ENCODE peak calls at places on chromosomes 5 and 9, in seven cellular contexts. S is A549, E is K562, R is right atrium auricular region, A is left ventricle myocardium inferior, B is neural progenitor cell, K is SK-N-SH. D is an unnamed sample.

GRCh38 chr9:36407122-36407723 is 7.2 kb upstream of the RNF38 start:
- DNase-seq in S (peak), E (peak), R (peak), A (no peak), B (peak), K (peak), D (no peak)

GRCh38 chr5:162128117-162128516 is 60.5 kb downstream of the GABRG2 start:
- DNase-seq in S (no peak), E (no peak), R (no peak), A (no peak), B (peak), K (no peak), D (no peak)

GRCh38 chr9:108235599-108235998 is 620.2 kb downstream of the ACTL7B start:
- DNase-seq in S (no peak), E (no peak), R (no peak), A (no peak), B (no peak), K (no peak), D (no peak)

GRCh38 chr5:135185461-135186075 is 151.5 kb upstream of the PITX1 start:
- DNase-seq in S (no peak), E (no peak), R (peak), A (no peak), B (no peak), K (no peak), D (no peak)

GRCh38 chr9:106179181-106179580 is 484.8 kb downstream of the TMEM38B start:
- DNase-seq in S (no peak), E (no peak), R (no peak), A (no peak), B (no peak), K (no peak), D (no peak)

GRCh38 chr9:504921-505821 is 290.5 kb downstream of the DOCK8 start:
- DNase-seq in S (peak), E (peak), R (peak), A (peak), B (peak), K (peak), D (peak)

GRCh38 chr9:16352791-16353401 is 517.6 kb downstream of the BNC2 start:
- DNase-seq in S (no peak), E (no peak), R (no peak), A (no peak), B (no peak), K (no peak), D (no peak)

GRCh38 chr9:107422189-107422802 is 67.3 kb downstream of the KLF4 start:
- DNase-seq in S (peak), E (peak), R (peak), A (peak), B (peak), K (peak), D (peak)

GRCh38 chr5:134371834-134372340 is 518 bp downstream of the UBE2B start:
- DNase-seq in S (peak), E (peak), R (peak), A (peak), B (peak), K (peak), D (peak)

GRCh38 chr5:73135021-73135420 is 14.6 kb downstream of the TMEM171 start:
- DNase-seq in S (no peak), E (no peak), R (no peak), A (no peak), B (no peak), K (no peak), D (no peak)

GRCh38 chr9:5714501-5715401 is 85.8 kb downstream of the RIC1 start:
- DNase-seq in S (peak), E (peak), R (no peak), A (no peak), B (peak), K (no peak), D (no peak)

GRCh38 chr5:126508251-126508961 is 85.2 kb downstream of the GRAMD2B start:
- DNase-seq in S (no peak), E (no peak), R (no peak), A (no peak), B (no peak), K (no peak), D (no peak)

GRCh38 chr5:154262376-154262775 is 71.8 kb downstream of the GALNT10 start:
- DNase-seq in S (no peak), E (no peak), R (no peak), A (no peak), B (peak), K (no peak), D (no peak)

GRCh38 chr5:105565531-105565930 is 2002.9 kb upstream of the NUDT12 start:
- DNase-seq in S (no peak), E (no peak), R (no peak), A (no peak), B (no peak), K (no peak), D (no peak)

GRCh38 chr5:175216991-175217390 is 227.0 kb downstream of the DRD1 start:
- DNase-seq in S (no peak), E (no peak), R (peak), A (no peak), B (no peak), K (no peak), D (no peak)

GRCh38 chr9:123234853-123235252 is 33.5 kb downstream of the STRBP start:
- DNase-seq in S (no peak), E (no peak), R (no peak), A (no peak), B (no peak), K (no peak), D (no peak)

GRCh38 chr9:89457376-89457855 is 40.5 kb downstream of the SEMA4D start:
- DNase-seq in S (no peak), E (no peak), R (no peak), A (no peak), B (no peak), K (no peak), D (no peak)

GRCh38 chr9:81627481-81627880 is 61.9 kb downstream of the TLE1 start:
- DNase-seq in S (no peak), E (no peak), R (no peak), A (no peak), B (no peak), K (no peak), D (no peak)

GRCh38 chr9:14692918-14693861 is at the start of gene ZDHHC21:
- DNase-seq in S (peak), E (peak), R (peak), A (peak), B (peak), K (peak), D (peak)

GRCh38 chr9:14478175-14479165 is 164.5 kb upstream of the NFIB start:
- DNase-seq in S (no peak), E (no peak), R (no peak), A (no peak), B (no peak), K (no peak), D (no peak)

GRCh38 chr5:137395011-137395755 is 103.9 kb downstream of the SPOCK1 start:
- DNase-seq in S (no peak), E (no peak), R (no peak), A (no peak), B (no peak), K (peak), D (no peak)

GRCh38 chr5:61289669-61290363 is 42.2 kb upstream of the ZSWIM6 start:
- DNase-seq in S (no peak), E (no peak), R (no peak), A (no peak), B (no peak), K (no peak), D (no peak)

GRCh38 chr5:166091931-166092330 is 2199.5 kb upstream of the WWC1 start:
- DNase-seq in S (no peak), E (no peak), R (no peak), A (no peak), B (no peak), K (no peak), D (no peak)

GRCh38 chr5:127757576-127757975 is 54.4 kb downstream of the CCDC192 start:
- DNase-seq in S (peak), E (peak), R (no peak), A (no peak), B (peak), K (peak), D (no peak)

GRCh38 chr9:85610074-85610855 is 131.5 kb downstream of the AGTPBP1 start:
- DNase-seq in S (peak), E (peak), R (no peak), A (no peak), B (peak), K (peak), D (no peak)

GRCh38 chr5:151923865-151924264 is 786 bp downstream of the GLRA1 start:
- DNase-seq in S (peak), E (peak), R (no peak), A (no peak), B (peak), K (peak), D (no peak)

GRCh38 chr5:337565-338130 is 16.1 kb downstream of the AHRR start:
- DNase-seq in S (peak), E (no peak), R (no peak), A (no peak), B (peak), K (peak), D (no peak)

GRCh38 chr5:148386041-148386440 is 2.3 kb downstream of the FBXO38 start:
- DNase-seq in S (no peak), E (no peak), R (no peak), A (no peak), B (no peak), K (no peak), D (no peak)

GRCh38 chr5:43729846-43730478 is 127.0 kb downstream of the NNT start:
- DNase-seq in S (peak), E (no peak), R (no peak), A (no peak), B (no peak), K (no peak), D (no peak)

GRCh38 chr9:18268381-18268780 is 205.6 kb upstream of the ADAMTSL1 start:
- DNase-seq in S (no peak), E (no peak), R (no peak), A (no peak), B (peak), K (no peak), D (no peak)

GRCh38 chr5:88940712-88941111 is 57.7 kb upstream of the MEF2C start:
- DNase-seq in S (no peak), E (no peak), R (no peak), A (no peak), B (no peak), K (no peak), D (no peak)

GRCh38 chr5:102668220-102668930 is 86.7 kb upstream of the PAM start:
- DNase-seq in S (no peak), E (no peak), R (no peak), A (no peak), B (no peak), K (no peak), D (no peak)

GRCh38 chr9:29691145-29691544 is 2117.9 kb upstream of the C9orf72 start:
- DNase-seq in S (no peak), E (no peak), R (no peak), A (no peak), B (no peak), K (no peak), D (no peak)

GRCh38 chr5:142246263-142246662 is 78.6 kb downstream of the SPRY4 start:
- DNase-seq in S (no peak), E (no peak), R (peak), A (no peak), B (no peak), K (no peak), D (no peak)

GRCh38 chr9:105969672-105970071 is 275.3 kb downstream of the TMEM38B start:
- DNase-seq in S (no peak), E (no peak), R (no peak), A (no peak), B (no peak), K (no peak), D (no peak)

GRCh38 chr9:115022760-115023434 is 92.5 kb upstream of the TNFSF8 start:
- DNase-seq in S (no peak), E (no peak), R (no peak), A (no peak), B (no peak), K (no peak), D (no peak)

GRCh38 chr9:117714282-117714681 is 10.1 kb downstream of the TLR4 start:
- DNase-seq in S (no peak), E (no peak), R (no peak), A (no peak), B (no peak), K (no peak), D (no peak)

GRCh38 chr9:17135578-17135904 is 701 bp downstream of the CNTLN start:
- DNase-seq in S (no peak), E (no peak), R (no peak), A (no peak), B (no peak), K (no peak), D (peak)

GRCh38 chr9:121634800-121635261 is 16.6 kb upstream of the DAB2IP start:
- DNase-seq in S (peak), E (peak), R (no peak), A (no peak), B (peak), K (peak), D (no peak)

GRCh38 chr5:76782444-76782843 is 36.4 kb upstream of the F2RL1 start:
- DNase-seq in S (no peak), E (no peak), R (no peak), A (no peak), B (no peak), K (no peak), D (no peak)
- H3K4me3 ChIP-seq in S (no peak), E (no peak), R (no peak), A (no peak), B (no peak), K (no peak), D (no peak)

GRCh38 chr5:115737452-115737851 is 79.0 kb downstream of the CDO1 start:
- DNase-seq in S (no peak), E (no peak), R (no peak), A (no peak), B (peak), K (no peak), D (no peak)
- H3K27ac ChIP-seq in S (no peak), E (no peak), R (no peak), A (no peak), B (peak), K (no peak), D (no peak)

DNA sequence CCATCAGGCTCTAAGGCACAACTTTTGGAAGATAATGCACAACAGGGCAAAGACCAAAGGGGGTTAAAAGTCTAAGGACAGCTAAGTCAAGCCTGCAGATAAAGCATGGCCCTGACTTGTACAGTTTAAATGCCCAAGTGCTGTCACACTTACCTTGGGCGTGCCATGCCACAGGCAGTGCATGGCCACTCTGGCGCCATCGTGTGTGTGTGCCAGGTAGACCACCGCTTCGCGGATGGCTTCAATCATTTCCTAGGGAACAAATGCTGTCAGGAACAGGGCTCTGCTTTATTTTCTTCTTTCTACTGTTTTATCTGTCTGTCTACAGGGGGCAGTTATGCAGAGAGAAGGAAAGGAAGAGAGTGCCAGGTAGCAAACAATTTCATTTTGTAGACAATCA is 19.3 kb downstream of the PUM3 start:
- DNase-seq in S (peak), E (no peak), R (no peak), A (no peak), B (peak), K (peak), D (no peak)
- TF ChIP-seq CTCF in S (peak), E (no peak), R (peak), A (peak), B (peak), K (peak), D (no peak)

DNA sequence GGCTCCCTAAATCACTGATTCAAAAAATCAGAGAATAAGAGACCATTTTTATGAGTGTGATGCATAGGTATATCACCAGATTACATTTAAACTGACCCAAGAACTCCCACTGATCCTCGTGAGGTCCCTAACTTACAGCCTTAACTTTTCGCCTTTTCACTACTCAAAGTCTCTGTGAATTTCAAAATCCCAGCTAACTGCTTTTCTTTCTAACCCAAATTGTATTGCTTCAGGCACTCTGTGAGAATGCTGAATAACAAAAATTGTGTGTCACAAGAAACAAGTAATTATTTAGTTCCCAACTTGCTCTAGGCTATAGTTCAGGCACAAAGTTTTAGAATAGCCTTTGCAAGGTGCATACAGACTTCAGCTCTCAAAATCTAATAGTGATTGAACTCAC is 368.6 kb downstream of the CHSY3 start:
- DNase-seq in S (no peak), E (no peak), R (no peak), A (no peak), B (no peak), K (no peak), D (no peak)
- H3K4me3 ChIP-seq in S (no peak), E (no peak), R (no peak), A (no peak), B (no peak), K (no peak), D (no peak)